ENCODE peak calls at places on chromosomes 13 and 19, in nine cellular contexts. B is CD8-positive, alpha-beta T cell; S is colonic mucosa; Z is bronchial epithelial cell; X is heart left ventricle; Q is adrenal gland; W is Calu3; T is mucosa of descending colon; F is breast epithelium. C is an unnamed sample.
A peak's percentile ranks its signal among the peaks of the same experiment; 100 is the strongest.

GRCh38 chr19:12685831-12686230 is 2.0 kb upstream of the GNG14 start:
- DNase-seq in B (no peak), S (no peak), Z (no peak), X (no peak), Q (no peak), W (no peak), T (no peak), F (no peak), C (no peak)

GRCh38 chr13:73722120-73722519 is 412.1 kb downstream of the KLF12 start:
- DNase-seq in B (no peak), S (no peak), Z (peak; percentile 94), X (no peak), Q (no peak), W (no peak), T (no peak), F (no peak), C (no peak)

GRCh38 chr19:52221831-52222375 is 32.1 kb downstream of the PPP2R1A start:
- DNase-seq in B (no peak), S (no peak), Z (no peak), X (no peak), Q (peak; percentile 36), W (no peak), T (no peak), F (no peak), C (no peak)

GRCh38 chr13:35469781-35470380 is 6.6 kb downstream of the MAB21L1 start:
- DNase-seq in B (no peak), S (no peak), Z (no peak), X (no peak), Q (no peak), W (no peak), T (no peak), F (no peak), C (no peak)

GRCh38 chr19:44807652-44808462 is 1.0 kb upstream of the BCAM start:
- DNase-seq in B (no peak), S (peak; percentile 46), Z (peak; percentile 53), X (no peak), Q (peak; percentile 50), W (peak; percentile 66), T (peak; percentile 48), F (peak; percentile 77), C (no peak)

GRCh38 chr19:13024126-13024957 is 29.1 kb downstream of the NFIX start:
- DNase-seq in B (no peak), S (no peak), Z (no peak), X (no peak), Q (no peak), W (no peak), T (peak; percentile 37), F (no peak), C (no peak)

GRCh38 chr19:27748551-27749152 is 1464.3 kb downstream of the UQCRFS1 start:
- DNase-seq in B (no peak), S (no peak), Z (no peak), X (no peak), Q (peak; percentile 4), W (no peak), T (no peak), F (no peak), C (no peak)

GRCh38 chr19:17236414-17236716 is 9.4 kb downstream of the NR2F6 start:
- DNase-seq in B (no peak), S (peak; percentile 68), Z (no peak), X (no peak), Q (no peak), W (no peak), T (peak; percentile 57), F (no peak), C (no peak)

GRCh38 chr13:23510979-23511735 is 59.1 kb upstream of the TNFRSF19 start:
- DNase-seq in B (no peak), S (no peak), Z (peak; percentile 52), X (no peak), Q (no peak), W (no peak), T (peak; percentile 1), F (no peak), C (peak; percentile 39)

GRCh38 chr13:89514534-89515312 is 1832.8 kb upstream of the MIR17HG start:
- DNase-seq in B (no peak), S (no peak), Z (peak; percentile 94), X (no peak), Q (peak; percentile 41), W (no peak), T (no peak), F (no peak), C (no peak)

GRCh38 chr19:16497042-16497441 is 848 bp downstream of the C19orf44 start:
- DNase-seq in B (no peak), S (no peak), Z (no peak), X (no peak), Q (no peak), W (no peak), T (no peak), F (no peak), C (no peak)

GRCh38 chr13:98591721-98592352 is 14.9 kb upstream of the STK24 start:
- DNase-seq in B (no peak), S (no peak), Z (no peak), X (no peak), Q (no peak), W (no peak), T (no peak), F (no peak), C (no peak)

GRCh38 chr19:45275370-45275971 is 24.4 kb downstream of the MARK4 start:
- DNase-seq in B (no peak), S (no peak), Z (no peak), X (no peak), Q (no peak), W (no peak), T (no peak), F (no peak), C (no peak)

GRCh38 chr19:35000647-35001501 is 751 bp downstream of the GRAMD1A start:
- DNase-seq in B (peak; percentile 53), S (peak; percentile 50), Z (peak; percentile 40), X (peak; percentile 55), Q (no peak), W (peak; percentile 24), T (peak; percentile 59), F (no peak), C (no peak)

GRCh38 chr13:93039131-93039530 is 187.5 kb upstream of the GPC6 start:
- DNase-seq in B (no peak), S (no peak), Z (no peak), X (no peak), Q (no peak), W (no peak), T (no peak), F (no peak), C (no peak)

GRCh38 chr19:6039541-6040225 is 61.7 kb upstream of the RANBP3 start:
- DNase-seq in B (no peak), S (no peak), Z (peak; percentile 46), X (no peak), Q (peak; percentile 16), W (no peak), T (no peak), F (no peak), C (peak; percentile 1)

GRCh38 chr13:99886706-99887105 is 84.9 kb downstream of the ZIC5 start:
- DNase-seq in B (no peak), S (no peak), Z (no peak), X (no peak), Q (no peak), W (no peak), T (no peak), F (no peak), C (no peak)

GRCh38 chr13:59425211-59425721 is 738.5 kb downstream of the DIAPH3 start:
- DNase-seq in B (no peak), S (no peak), Z (peak; percentile 6), X (no peak), Q (no peak), W (no peak), T (no peak), F (no peak), C (no peak)

GRCh38 chr19:8641908-8642547 is 11.6 kb downstream of the NFILZ start:
- DNase-seq in B (no peak), S (no peak), Z (peak; percentile 33), X (no peak), Q (no peak), W (peak; percentile 32), T (peak; percentile 40), F (no peak), C (no peak)
- TF ChIP-seq CTCF in B (peak; percentile 63), S (peak; percentile 44), Z (peak; percentile 38), X (peak; percentile 47), Q (peak; percentile 62), W (peak; percentile 19), T (peak; percentile 15), F (no peak), C (peak; percentile 17)

DNA sequence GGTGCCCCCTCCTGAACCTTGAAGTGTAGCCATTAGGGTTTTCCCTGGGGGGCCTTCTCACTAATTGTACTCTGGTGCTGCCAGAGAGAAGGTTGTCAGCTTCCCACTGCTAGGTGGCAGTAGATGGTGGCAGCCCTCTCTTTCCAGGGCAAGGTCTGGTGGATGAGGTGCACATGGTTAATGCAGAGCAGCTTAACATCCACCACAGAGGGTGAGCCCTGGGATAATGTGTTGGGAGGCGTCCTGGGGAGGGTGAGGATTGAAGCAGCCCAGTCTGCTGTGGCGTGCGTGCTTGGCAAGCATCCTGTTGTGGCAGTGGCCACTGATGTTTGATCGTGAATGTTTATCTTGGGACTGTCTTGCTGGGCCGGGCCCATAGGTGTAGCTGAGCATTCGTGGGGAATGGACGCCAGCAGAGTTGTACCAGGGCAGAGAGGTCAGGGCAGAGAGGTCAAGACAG is 5.8 kb downstream of the EGLN2 start:
- DNase-seq in B (no peak), S (peak; percentile 25), Z (no peak), X (no peak), Q (no peak), W (no peak), T (no peak), F (no peak), C (no peak)
- TF ChIP-seq CTCF in B (no peak), S (no peak), Z (peak; percentile 24), X (no peak), Q (no peak), W (no peak), T (no peak), F (no peak), C (no peak)

GRCh38 chr19:19234220-19234816 is 22.6 kb downstream of the NCAN start:
- DNase-seq in B (no peak), S (no peak), Z (no peak), X (no peak), Q (no peak), W (no peak), T (no peak), F (no peak), C (no peak)
- TF ChIP-seq CTCF in B (no peak), S (no peak), Z (no peak), X (no peak), Q (no peak), W (no peak), T (no peak), F (no peak), C (no peak)

GRCh38 chr19:31252476-31252875 is 96.8 kb downstream of the TSHZ3 start:
- DNase-seq in B (no peak), S (no peak), Z (no peak), X (no peak), Q (no peak), W (no peak), T (no peak), F (no peak), C (no peak)

GRCh38 chr19:31253816-31254551 is 95.3 kb downstream of the TSHZ3 start:
- DNase-seq in B (no peak), S (no peak), Z (peak; percentile 83), X (no peak), Q (no peak), W (no peak), T (no peak), F (no peak), C (no peak)

GRCh38 chr19:31254611-31255010 is 94.6 kb downstream of the TSHZ3 start:
- DNase-seq in B (no peak), S (no peak), Z (no peak), X (no peak), Q (no peak), W (no peak), T (no peak), F (no peak), C (no peak)

GRCh38 chr19:31249217-31249616 is 100.0 kb downstream of the TSHZ3 start:
- DNase-seq in B (no peak), S (no peak), Z (no peak), X (no peak), Q (no peak), W (no peak), T (no peak), F (no peak), C (peak; percentile 62)
- TF ChIP-seq CTCF in B (no peak), S (no peak), Z (peak; percentile 32), X (no peak), Q (no peak), W (no peak), T (no peak), F (no peak), C (no peak)